ENCODE peak calls at places on chromosomes 4 and X, in six cellular contexts. F is activated CD4-positive, alpha-beta T cell treated with anti-CD3 and anti-CD28 coated beads, Interleukin-2, amount 50 U/mL, for 1 hour; V is right atrium auricular region; O is nephron progenitor cell; B is CD4-positive, alpha-beta T cell; I is psoas muscle. R is an unnamed sample.

GRCh38 chr4:109191216-109191615 is 111.2 kb downstream of the COL25A1 start:
- DNase-seq in F (no peak), V (no peak), O (no peak), B (no peak), I (no peak), R (no peak)

GRCh38 chr4:124321370-124321769 is 391.2 kb downstream of the ANKRD50 start:
- DNase-seq in F (no peak), V (no peak), O (no peak), B (no peak), I (no peak), R (no peak)

GRCh38 chr4:148749403-148749802 is 307.2 kb upstream of the NR3C2 start:
- DNase-seq in F (no peak), V (no peak), O (no peak), B (no peak), I (no peak), R (no peak)

GRCh38 chrX:149494844-149495565 is 10.1 kb downstream of the IDS start:
- DNase-seq in F (no peak), V (peak; percentile 50), O (no peak), B (no peak), I (no peak), R (no peak)

GRCh38 chr4:16227462-16227868 is 1.2 kb upstream of the TAPT1 start:
- DNase-seq in F (peak; percentile 4), V (peak; percentile 59), O (peak; percentile 19), B (peak; percentile 14), I (peak; percentile 49), R (no peak)

GRCh38 chrX:38890963-38891362 is 89.7 kb downstream of the MID1IP1 start:
- DNase-seq in F (no peak), V (no peak), O (no peak), B (no peak), I (no peak), R (no peak)

GRCh38 chr4:184591070-184591677 is 58.1 kb downstream of the CASP3 start:
- DNase-seq in F (no peak), V (no peak), O (no peak), B (no peak), I (no peak), R (no peak)

GRCh38 chr4:55768291-55768690 is 51.3 kb upstream of the EXOC1L start:
- DNase-seq in F (no peak), V (no peak), O (no peak), B (no peak), I (no peak), R (no peak)

GRCh38 chrX:70172226-70172625 is 5.1 kb upstream of the DGAT2L6 start:
- DNase-seq in F (no peak), V (no peak), O (no peak), B (no peak), I (no peak), R (no peak)

GRCh38 chrX:68146054-68146453 is 287.2 kb downstream of the OPHN1 start:
- DNase-seq in F (no peak), V (no peak), O (no peak), B (no peak), I (no peak), R (no peak)

GRCh38 chr4:56038763-56039162 is 90.0 kb downstream of the CEP135 start:
- DNase-seq in F (no peak), V (no peak), O (no peak), B (no peak), I (no peak), R (no peak)

GRCh38 chr4:80225628-80226027 is 28.3 kb downstream of the PRDM8 start:
- DNase-seq in F (no peak), V (no peak), O (no peak), B (no peak), I (no peak), R (no peak)

GRCh38 chrX:33211356-33212254 is at the start of gene DMD:
- DNase-seq in F (no peak), V (peak; percentile 75), O (peak; percentile 3), B (no peak), I (peak; percentile 36), R (no peak)

GRCh38 chr4:159229164-159229563 is 126.3 kb downstream of the RAPGEF2 start:
- DNase-seq in F (no peak), V (no peak), O (no peak), B (no peak), I (no peak), R (no peak)

GRCh38 chrX:15511563-15511962 is 11.0 kb downstream of the BMX start:
- DNase-seq in F (no peak), V (no peak), O (no peak), B (no peak), I (no peak), R (no peak)

GRCh38 chr4:6898763-6899162 is 10.9 kb upstream of the TBC1D14 start:
- DNase-seq in F (no peak), V (no peak), O (no peak), B (no peak), I (no peak), R (no peak)

GRCh38 chrX:120358687-120359086 is 3.2 kb upstream of the ATP1B4 start:
- DNase-seq in F (no peak), V (no peak), O (peak; percentile 9), B (no peak), I (no peak), R (no peak)

GRCh38 chr4:73740353-73740778 is at the start of gene CXCL8:
- DNase-seq in F (no peak), V (peak; percentile 70), O (no peak), B (no peak), I (peak; percentile 30), R (no peak)

GRCh38 chrX:22122510-22122909 is 90.4 kb downstream of the PHEX start:
- DNase-seq in F (no peak), V (no peak), O (no peak), B (no peak), I (peak; percentile 38), R (no peak)

GRCh38 chr4:80189956-80190671 is 7.2 kb upstream of the PRDM8 start:
- DNase-seq in F (no peak), V (no peak), O (no peak), B (no peak), I (no peak), R (no peak)

GRCh38 chr4:83569967-83570366 is 34.1 kb downstream of the GPAT3 start:
- DNase-seq in F (no peak), V (no peak), O (no peak), B (no peak), I (no peak), R (no peak)

GRCh38 chrX:145393702-145394235 is 146.5 kb downstream of the SPANXN1 start:
- DNase-seq in F (no peak), V (no peak), O (no peak), B (no peak), I (no peak), R (no peak)

GRCh38 chr4:115219315-115219840 is 106.0 kb upstream of the NDST4 start:
- DNase-seq in F (no peak), V (no peak), O (no peak), B (no peak), I (no peak), R (no peak)

GRCh38 chr4:127416092-127416491 is 216.7 kb upstream of the INTU start:
- DNase-seq in F (no peak), V (no peak), O (no peak), B (no peak), I (peak; percentile 13), R (no peak)

GRCh38 chrX:24372021-24372763 is 11.8 kb downstream of the SUPT20HL1 start:
- DNase-seq in F (no peak), V (no peak), O (peak; percentile 22), B (no peak), I (no peak), R (no peak)

GRCh38 chrX:42530027-42530426 is 247.9 kb downstream of the PPP1R2C start:
- DNase-seq in F (no peak), V (no peak), O (no peak), B (no peak), I (no peak), R (no peak)

GRCh38 chrX:150507251-150507856 is 61.1 kb upstream of the MTM1 start:
- DNase-seq in F (no peak), V (no peak), O (no peak), B (no peak), I (no peak), R (no peak)

GRCh38 chr4:7777017-7777710 is 162.5 kb downstream of the AFAP1 start:
- DNase-seq in F (no peak), V (no peak), O (no peak), B (no peak), I (no peak), R (no peak)

GRCh38 chrX:97563531-97564133 is 679.9 kb downstream of the RPA4 start:
- DNase-seq in F (peak; percentile 4), V (no peak), O (no peak), B (peak; percentile 2), I (no peak), R (no peak)

GRCh38 chr4:155433636-155434360 is 57.0 kb upstream of the MAP9 start:
- DNase-seq in F (no peak), V (no peak), O (no peak), B (no peak), I (no peak), R (no peak)